ENCODE peak calls at places on chromosomes 11 and 22, in four cellular contexts. N is astrocyte of the cerebellum, R is PC-9, W is IMR-90. B is an unnamed sample.

GRCh38 chr11:110878513-110878912 is 166.3 kb upstream of the ARHGAP20 start:
- DNase-seq in N (peak; percentile 45), R (no peak), W (peak; percentile 65), B (no peak)

GRCh38 chr11:64229090-64229958 is 1.0 kb upstream of the DNAJC4 start:
- DNase-seq in N (no peak), R (no peak), W (no peak), B (peak; percentile 54)

GRCh38 chr11:41612415-41612814 is 153.0 kb upstream of the LRRC4C start:
- DNase-seq in N (no peak), R (no peak), W (no peak), B (no peak)

GRCh38 chr11:443542-444199 is 1.9 kb upstream of the ANO9 start:
- DNase-seq in N (no peak), R (no peak), W (peak; percentile 12), B (no peak)

GRCh38 chr22:48089601-48090331 is 1327.3 kb downstream of the TBC1D22A start:
- DNase-seq in N (no peak), R (no peak), W (no peak), B (peak; percentile 70)

GRCh38 chr22:42172385-42173172 is 42.0 kb upstream of the CYP2D6 start:
- DNase-seq in N (no peak), R (no peak), W (peak; percentile 58), B (no peak)

GRCh38 chr11:68583047-68583446 is 101.3 kb upstream of the GAL start:
- DNase-seq in N (no peak), R (no peak), W (peak; percentile 82), B (no peak)

GRCh38 chr11:2711161-2711560 is 11.4 kb upstream of the KCNQ1OT1 start:
- DNase-seq in N (no peak), R (no peak), W (no peak), B (no peak)

GRCh38 chr11:27282141-27282590 is 80.8 kb downstream of the CCDC34 start:
- DNase-seq in N (peak; percentile 97), R (no peak), W (peak; percentile 90), B (no peak)

GRCh38 chr11:74169736-74170458 is 905 bp downstream of the C2CD3 start:
- DNase-seq in N (no peak), R (no peak), W (no peak), B (no peak)

GRCh38 chr11:131723088-131723487 is 352.7 kb downstream of the NTM start:
- DNase-seq in N (no peak), R (no peak), W (no peak), B (no peak)

GRCh38 chr22:43128116-43128515 is 15.1 kb downstream of the MCAT start:
- DNase-seq in N (no peak), R (peak; percentile 35), W (no peak), B (no peak)

GRCh38 chr11:3021125-3021524 is 29.0 kb upstream of the NAP1L4 start:
- DNase-seq in N (no peak), R (peak; percentile 43), W (peak; percentile 16), B (no peak)

GRCh38 chr11:86746509-86746908 is 53.8 kb upstream of the PRSS23 start:
- DNase-seq in N (no peak), R (no peak), W (no peak), B (no peak)

GRCh38 chr11:105449100-105449734 is 160.7 kb upstream of the GRIA4 start:
- DNase-seq in N (no peak), R (no peak), W (no peak), B (no peak)

GRCh38 chr11:15965562-15966250 is 390.6 kb downstream of the SOX6 start:
- DNase-seq in N (no peak), R (peak; percentile 64), W (no peak), B (peak; percentile 74)

GRCh38 chr11:104522650-104523049 is 358.7 kb upstream of the PDGFD start:
- DNase-seq in N (no peak), R (no peak), W (peak; percentile 41), B (no peak)

GRCh38 chr11:126336646-126337045 is 18.8 kb upstream of the ST3GAL4 start:
- DNase-seq in N (no peak), R (no peak), W (no peak), B (peak; percentile 46)

GRCh38 chr11:64814712-64815187 is 4.4 kb upstream of the MEN1 start:
- DNase-seq in N (no peak), R (no peak), W (no peak), B (no peak)

GRCh38 chr22:30230330-30230729 is 16.2 kb downstream of the LIF start:
- DNase-seq in N (no peak), R (no peak), W (no peak), B (no peak)

GRCh38 chr11:17547051-17547577 is at the start of gene OTOG:
- DNase-seq in N (no peak), R (peak; percentile 4), W (no peak), B (no peak)

GRCh38 chr11:45615182-45615792 is 50.1 kb downstream of the CHST1 start:
- DNase-seq in N (no peak), R (no peak), W (no peak), B (no peak)

GRCh38 chr11:34358666-34359547 is 1.1 kb upstream of the ABTB2 start:
- DNase-seq in N (peak; percentile 73), R (peak; percentile 73), W (peak; percentile 73), B (peak; percentile 85)

GRCh38 chr22:24107668-24108067 is 73.6 kb upstream of the SUSD2 start:
- DNase-seq in N (peak; percentile 93), R (no peak), W (peak; percentile 90), B (no peak)

GRCh38 chr11:93279911-93280347 is 50.6 kb upstream of the DEUP1 start:
- DNase-seq in N (no peak), R (no peak), W (no peak), B (no peak)

GRCh38 chr22:30210235-30210831 is 36.2 kb downstream of the LIF start:
- DNase-seq in N (no peak), R (peak; percentile 94), W (peak; percentile 80), B (peak; percentile 54)

GRCh38 chr11:62770778-62771143 is 435 bp upstream of the TAF6L start:
- DNase-seq in N (no peak), R (peak; percentile 41), W (no peak), B (no peak)

GRCh38 chr11:8867035-8867434 is 44.0 kb upstream of the AKIP1 start:
- DNase-seq in N (no peak), R (peak; percentile 22), W (peak; percentile 16), B (no peak)

GRCh38 chr22:44723801-44724200 is 21.8 kb downstream of the PRR5 start:
- DNase-seq in N (no peak), R (no peak), W (peak; percentile 49), B (no peak)

GRCh38 chr11:27372159-27372558 is 9.1 kb upstream of the CCDC34 start:
- DNase-seq in N (no peak), R (no peak), W (no peak), B (no peak)

GRCh38 chr11:119147604-119148333 is 1.1 kb upstream of the ABCG4 start:
- DNase-seq in N (no peak), R (no peak), W (no peak), B (no peak)

GRCh38 chr22:50502628-50503474 is 4.7 kb downstream of the LMF2 start:
- DNase-seq in N (no peak), R (no peak), W (no peak), B (no peak)

GRCh38 chr22:42643632-42644421 is 3.4 kb upstream of the ATP5MGL start:
- DNase-seq in N (no peak), R (no peak), W (no peak), B (no peak)

GRCh38 chr11:67489203-67489859 is 6.5 kb downstream of the AIP start:
- DNase-seq in N (no peak), R (no peak), W (no peak), B (no peak)

GRCh38 chr22:17098379-17098819 is 13.6 kb downstream of the IL17RA start:
- DNase-seq in N (no peak), R (no peak), W (no peak), B (peak; percentile 64)

GRCh38 chr11:72585762-72586590 is 88.2 kb downstream of the PDE2A start:
- DNase-seq in N (peak; percentile 35), R (peak; percentile 66), W (peak; percentile 44), B (no peak)

GRCh38 chr11:48064306-48064705 is 83.9 kb downstream of the PTPRJ start:
- DNase-seq in N (no peak), R (peak; percentile 28), W (peak; percentile 80), B (no peak)

GRCh38 chr22:17201285-17201945 is 17.8 kb downstream of the ADA2 start:
- DNase-seq in N (no peak), R (no peak), W (peak; percentile 18), B (no peak)

GRCh38 chr11:111386611-111387150 is 7.6 kb upstream of the POU2AF1 start:
- DNase-seq in N (no peak), R (no peak), W (no peak), B (no peak)

GRCh38 chr11:85665756-85666155 is 827 bp upstream of the CREBZF start:
- DNase-seq in N (no peak), R (no peak), W (no peak), B (no peak)

GRCh38 chr11:85663781-85664560 is 958 bp downstream of the CREBZF start:
- DNase-seq in N (no peak), R (peak; percentile 70), W (peak; percentile 45), B (peak; percentile 92)

GRCh38 chr11:85664561-85665481 is at the start of gene CREBZF:
- DNase-seq in N (peak; percentile 85), R (peak; percentile 93), W (peak; percentile 95), B (peak; percentile 96)

GRCh38 chr11:85663080-85663729 is 1.7 kb downstream of the CREBZF start:
- DNase-seq in N (no peak), R (no peak), W (no peak), B (no peak)

DNA sequence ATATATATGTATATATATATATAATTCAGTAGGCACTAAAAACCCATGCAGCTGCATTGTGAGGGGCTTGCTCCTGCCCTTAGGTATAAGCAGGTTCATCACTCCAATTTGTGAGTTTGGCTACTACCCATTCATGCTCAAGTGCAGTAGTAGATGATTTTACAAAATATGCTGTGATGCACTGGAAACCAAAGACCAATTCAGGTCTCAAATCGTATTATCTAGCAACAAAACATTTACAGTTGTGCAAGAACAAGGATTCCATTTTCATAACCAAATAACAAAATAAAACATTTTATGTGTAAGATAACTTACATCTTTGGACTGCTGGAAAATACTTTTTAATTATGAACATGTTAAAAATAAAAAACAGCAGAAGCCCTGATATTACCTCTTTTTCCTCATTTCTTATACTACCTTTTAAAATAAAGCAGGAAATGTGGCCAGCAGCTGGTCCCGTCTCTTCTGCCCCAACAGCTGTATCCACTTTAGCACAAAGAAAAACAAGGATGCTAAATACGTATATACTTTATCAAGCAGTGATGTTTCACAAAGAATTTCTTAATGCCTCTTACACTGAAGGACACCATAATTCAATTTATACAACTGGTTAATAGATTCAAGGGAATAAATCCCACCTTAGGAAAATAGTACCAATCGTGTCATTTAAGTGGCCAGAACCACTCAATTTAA is 2.8 kb downstream of the CREBZF start:
- DNase-seq in N (no peak), R (no peak), W (peak; percentile 39), B (no peak)
- H3K4me3 ChIP-seq in N (peak overlapping the region; percentile 79), R (peak overlapping the region; percentile 98), W (peak overlapping the region; percentile 19), B (peak overlapping the region; percentile 94)

GRCh38 chr11:13962562-13963168 is at the start of gene SPON1:
- DNase-seq in N (no peak), R (no peak), W (peak; percentile 15), B (peak; percentile 68)
- H3K4me3 ChIP-seq in N (peak within 1 kb of the TSS; percentile 29), R (no peak within 1 kb of the TSS), W (peak within 1 kb of the TSS; percentile 16), B (peak within 1 kb of the TSS; percentile 51)

DNA sequence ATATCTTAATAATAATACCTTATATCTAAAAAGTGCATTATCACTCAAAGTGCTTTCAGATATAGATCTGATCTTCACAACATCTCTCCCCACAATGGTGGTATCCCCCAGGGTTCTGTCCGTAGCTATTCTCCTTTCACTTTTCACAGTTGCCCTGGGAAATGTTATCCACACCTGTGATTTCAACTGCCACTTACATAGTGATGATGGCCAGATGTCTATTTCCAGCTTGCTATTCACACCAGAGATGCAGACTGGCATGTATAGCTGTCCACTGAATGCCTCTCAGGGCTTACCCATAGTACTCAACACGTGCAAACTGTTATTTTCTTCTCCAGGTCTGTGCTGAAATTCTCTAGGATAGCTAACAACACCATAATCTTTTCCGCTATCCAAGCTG is 724.7 kb downstream of the DLG2 start:
- DNase-seq in N (no peak), R (no peak), W (no peak), B (no peak)
- H3K4me3 ChIP-seq in N (no peak overlapping the region), R (no peak overlapping the region), W (no peak overlapping the region), B (no peak overlapping the region)

GRCh38 chr11:102430158-102430836 is 22.3 kb downstream of the TMEM123 start:
- DNase-seq in N (no peak), R (no peak), W (peak; percentile 70), B (no peak)
- H3K4me3 ChIP-seq in N (no peak overlapping the region), R (no peak overlapping the region), W (no peak overlapping the region), B (no peak overlapping the region)

B was measured in upper lobe of right lung.